ENCODE peak calls at places on chromosomes 7 and 10, in five cellular contexts. E is H1, I is neuronal stem cell, Q is H9, A is IMR-90. O is an unnamed sample.

GRCh38 chr10:118980870-118981269 is 48.6 kb upstream of the NANOS1 start:
- DNase-seq in E (no peak), I (no peak), Q (peak; percentile 2), A (no peak), O (no peak)

GRCh38 chr7:132653364-132653930 is 77.2 kb upstream of the PLXNA4 start:
- DNase-seq in E (no peak), I (no peak), Q (no peak), A (no peak), O (no peak)

GRCh38 chr10:6647811-6648526 is 67.9 kb upstream of the PRKCQ start:
- DNase-seq in E (peak; percentile 58), I (peak; percentile 54), Q (peak; percentile 86), A (no peak), O (peak; percentile 90)

GRCh38 chr7:28272461-28272877 is 91.9 kb upstream of the JAZF1 start:
- DNase-seq in E (peak; percentile 44), I (peak; percentile 15), Q (peak; percentile 74), A (peak; percentile 68), O (peak; percentile 76)

GRCh38 chr10:44982496-44982895 is 3.9 kb upstream of the DEPP1 start:
- DNase-seq in E (no peak), I (no peak), Q (no peak), A (no peak), O (no peak)

GRCh38 chr7:22156205-22156604 is 200.7 kb downstream of the RAPGEF5 start:
- DNase-seq in E (no peak), I (no peak), Q (no peak), A (peak; percentile 68), O (no peak)

GRCh38 chr7:101874028-101874427 is 56.6 kb downstream of the CUX1 start:
- DNase-seq in E (no peak), I (no peak), Q (no peak), A (peak; percentile 39), O (no peak)

GRCh38 chr10:46555713-46556514 is 544 bp downstream of the GPRIN2 start:
- DNase-seq in E (peak; percentile 69), I (peak; percentile 68), Q (peak; percentile 93), A (no peak), O (peak; percentile 91)

GRCh38 chr7:2956526-2957368 is 86.9 kb downstream of the CARD11 start:
- DNase-seq in E (no peak), I (no peak), Q (no peak), A (peak; percentile 67), O (peak; percentile 51)

GRCh38 chr10:31319602-31320178 is 674 bp downstream of the ZEB1 start:
- DNase-seq in E (no peak), I (no peak), Q (no peak), A (no peak), O (no peak)

GRCh38 chr10:79422178-79422892 is 23.1 kb downstream of the ZCCHC24 start:
- DNase-seq in E (no peak), I (no peak), Q (no peak), A (peak; percentile 96), O (no peak)

GRCh38 chr7:69615696-69616095 is 17.4 kb downstream of the AUTS2 start:
- DNase-seq in E (no peak), I (no peak), Q (no peak), A (no peak), O (no peak)

GRCh38 chr10:1009071-1009494 is 16.6 kb downstream of the IDI2 start:
- DNase-seq in E (no peak), I (no peak), Q (no peak), A (no peak), O (peak; percentile 14)

GRCh38 chr7:30281791-30282190 is 2.6 kb upstream of the ZNRF2 start:
- DNase-seq in E (no peak), I (no peak), Q (no peak), A (no peak), O (no peak)

GRCh38 chr10:129514568-129515451 is 47.8 kb downstream of the MGMT start:
- DNase-seq in E (no peak), I (no peak), Q (no peak), A (no peak), O (no peak)

GRCh38 chr7:129530881-129531391 is 28.6 kb downstream of the SMKR1 start:
- DNase-seq in E (no peak), I (no peak), Q (no peak), A (peak; percentile 80), O (peak; percentile 53)

GRCh38 chr10:95756061-95756751 is at the start of gene ENTPD1:
- DNase-seq in E (no peak), I (no peak), Q (peak; percentile 37), A (peak; percentile 12), O (peak; percentile 41)

GRCh38 chr7:102287082-102287464 is 405 bp downstream of the SH2B2 start:
- DNase-seq in E (no peak), I (peak; percentile 41), Q (no peak), A (no peak), O (no peak)

GRCh38 chr7:91550931-91551330 is 286.7 kb downstream of the FZD1 start:
- DNase-seq in E (no peak), I (no peak), Q (no peak), A (no peak), O (no peak)

GRCh38 chr10:35412336-35412735 is 76.0 kb downstream of the CCNY start:
- DNase-seq in E (no peak), I (no peak), Q (no peak), A (peak; percentile 28), O (peak; percentile 74)

GRCh38 chr7:31036941-31037340 is 15.2 kb upstream of the ADCYAP1R1 start:
- DNase-seq in E (no peak), I (no peak), Q (no peak), A (no peak), O (no peak)

GRCh38 chr7:270351-270983 is 19.5 kb upstream of the FOXL3 start:
- DNase-seq in E (no peak), I (no peak), Q (no peak), A (no peak), O (no peak)

GRCh38 chr10:26335574-26336093 is 102.5 kb upstream of the APBB1IP start:
- DNase-seq in E (no peak), I (no peak), Q (no peak), A (no peak), O (no peak)

GRCh38 chr10:63866747-63867140 is 345.5 kb downstream of the REEP3 start:
- DNase-seq in E (no peak), I (no peak), Q (no peak), A (no peak), O (peak; percentile 26)

GRCh38 chr10:106555599-106555998 is 608.9 kb downstream of the SORCS1 start:
- DNase-seq in E (no peak), I (no peak), Q (no peak), A (peak; percentile 8), O (peak; percentile 55)

GRCh38 chr7:141737118-141737835 is 881 bp upstream of the SSBP1 start:
- DNase-seq in E (no peak), I (no peak), Q (no peak), A (no peak), O (no peak)

GRCh38 chr7:141737836-141738591 is at the start of gene SSBP1:
- DNase-seq in E (peak; percentile 90), I (peak; percentile 87), Q (peak; percentile 94), A (peak; percentile 96), O (peak; percentile 98)

GRCh38 chr7:141738592-141739013 is 445 bp downstream of the SSBP1 start:
- DNase-seq in E (no peak), I (no peak), Q (no peak), A (no peak), O (no peak)

GRCh38 chr7:141742229-141742628 is 4.1 kb downstream of the SSBP1 start:
- DNase-seq in E (no peak), I (no peak), Q (no peak), A (peak; percentile 4), O (no peak)

GRCh38 chr7:141739250-141739649 is 1.1 kb downstream of the SSBP1 start:
- DNase-seq in E (no peak), I (no peak), Q (no peak), A (no peak), O (no peak)
- H3K4ac ChIP-seq in E (no peak overlapping the region), I (no peak overlapping the region), Q (no peak overlapping the region), A (no peak overlapping the region), O (no peak overlapping the region)

GRCh38 chr10:72260215-72260587 is 13.5 kb upstream of the DDIT4 start:
- DNase-seq in E (no peak), I (no peak), Q (no peak), A (no peak), O (no peak)

GRCh38 chr10:72257051-72257892 is 16.5 kb upstream of the DDIT4 start:
- DNase-seq in E (no peak), I (no peak), Q (no peak), A (no peak), O (no peak)

GRCh38 chr10:72260588-72261322 is 13.0 kb upstream of the DDIT4 start:
- DNase-seq in E (peak; percentile 93), I (peak; percentile 97), Q (peak; percentile 97), A (peak; percentile 62), O (peak; percentile 99)

GRCh38 chr10:72259491-72260214 is 14.1 kb upstream of the DDIT4 start:
- DNase-seq in E (no peak), I (no peak), Q (no peak), A (peak; percentile 80), O (peak; percentile 72)

GRCh38 chr10:72258617-72259016 is 15.1 kb upstream of the DDIT4 start:
- DNase-seq in E (no peak), I (no peak), Q (no peak), A (no peak), O (peak; percentile 65)
- H3K4ac ChIP-seq in E (no peak overlapping the region), I (no peak overlapping the region), Q (no peak overlapping the region), A (peak overlapping the region; percentile 58), O (no peak overlapping the region)

GRCh38 chr7:151115836-151116418 is 29.7 kb downstream of the AGAP3 start:
- DNase-seq in E (no peak), I (no peak), Q (no peak), A (no peak), O (peak; percentile 61)

GRCh38 chr7:151116603-151117002 is 30.3 kb downstream of the AGAP3 start:
- DNase-seq in E (no peak), I (no peak), Q (no peak), A (no peak), O (no peak)

GRCh38 chr7:151118108-151119054 is 32.1 kb downstream of the AGAP3 start:
- DNase-seq in E (no peak), I (no peak), Q (no peak), A (no peak), O (no peak)

GRCh38 chr7:151117565-151117964 is 31.3 kb downstream of the AGAP3 start:
- DNase-seq in E (no peak), I (no peak), Q (no peak), A (no peak), O (no peak)

GRCh38 chr7:151117041-151117440 is 30.8 kb downstream of the AGAP3 start:
- DNase-seq in E (no peak), I (no peak), Q (no peak), A (no peak), O (no peak)
- H3K4ac ChIP-seq in E (no peak overlapping the region), I (no peak overlapping the region), Q (no peak overlapping the region), A (no peak overlapping the region), O (no peak overlapping the region)

DNA sequence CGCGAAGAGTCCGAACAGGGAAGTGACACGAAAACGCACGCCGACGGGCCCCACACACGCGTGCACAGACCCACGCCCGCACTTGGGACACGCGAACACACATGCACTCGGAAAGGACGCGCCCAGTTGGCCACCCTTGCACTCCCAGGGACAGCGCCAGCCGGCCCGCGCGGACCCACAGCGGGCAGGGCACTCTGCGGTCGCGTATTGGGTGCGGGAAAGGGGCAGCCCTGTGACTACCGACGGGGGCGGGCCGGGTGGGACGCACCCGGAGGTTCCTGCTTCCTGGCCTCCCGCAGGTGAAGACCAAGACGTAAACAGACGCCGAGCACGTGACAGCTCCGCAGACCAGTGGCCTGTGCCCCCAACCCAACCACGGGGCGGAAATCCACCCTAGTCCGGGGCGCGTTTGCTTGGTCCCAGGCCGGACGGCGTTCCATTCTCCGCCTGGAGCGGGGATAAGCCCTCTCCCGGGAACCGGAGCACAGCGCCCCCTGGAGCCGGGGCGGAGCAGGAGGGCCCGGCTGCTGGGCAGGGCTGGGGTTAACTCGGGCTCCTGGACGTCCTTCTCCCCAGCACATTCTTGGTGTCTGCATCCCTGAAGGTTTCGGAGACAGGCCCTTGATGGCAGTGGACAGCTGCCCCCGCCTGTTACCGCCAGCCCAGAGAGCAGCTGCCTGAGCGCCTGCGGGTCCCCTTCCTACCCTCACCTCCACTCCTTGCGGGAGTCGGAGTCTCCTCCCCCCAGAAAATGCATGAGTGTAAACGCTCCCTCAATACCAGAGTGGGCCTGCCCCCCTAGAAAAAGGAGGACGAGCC is 2.0 kb upstream of the LZTS2 start:
- DNase-seq in E (peak; percentile 71), I (peak; percentile 75), Q (peak; percentile 94), A (peak; percentile 65), O (peak; percentile 91)
- H3K4ac ChIP-seq in E (peak overlapping the region; percentile 81), I (no peak overlapping the region), Q (no peak overlapping the region), A (peak overlapping the region; percentile 100), O (no peak overlapping the region)